ENCODE peak calls at places on chromosomes 7 and 10, in seven cellular contexts. W is IMR-90, L is H9, Z is mesendoderm, X is H1, Y is neuronal stem cell, U is trophoblast cell. N is an unnamed sample.

GRCh38 chr10:113058175-113058961 is 108.3 kb downstream of the TCF7L2 start:
- DNase-seq in Z (peak; percentile 87), Y (no peak), L (peak; percentile 29), U (no peak), W (peak; percentile 78), X (no peak), N (peak; percentile 95)

GRCh38 chr7:33243319-33243881 is 114.0 kb downstream of the BBS9 start:
- DNase-seq in L (no peak), X (no peak), Y (peak; percentile 29), U (peak; percentile 72), Z (peak; percentile 58), W (peak; percentile 70), N (peak; percentile 61)

GRCh38 chr7:84247591-84247990 is 53.0 kb upstream of the SEMA3A start:
- DNase-seq in W (peak; percentile 91), X (no peak), Z (no peak), Y (no peak), U (no peak), L (no peak), N (no peak)

GRCh38 chr7:1163121-1163520 is 3.1 kb upstream of the ZFAND2A start:
- DNase-seq in L (no peak), Y (no peak), X (no peak), Z (no peak), W (no peak), U (peak; percentile 97), N (no peak)

GRCh38 chr7:27080844-27081423 is 14.9 kb downstream of the HOXA1 start:
- DNase-seq in W (peak; percentile 40), L (no peak), Y (no peak), U (peak; percentile 37), X (no peak), Z (peak; percentile 87), N (no peak)

GRCh38 chr7:45267262-45267661 is 109.7 kb downstream of the RAMP3 start:
- DNase-seq in Y (no peak), L (no peak), W (peak; percentile 4), Z (no peak), U (no peak), X (no peak), N (no peak)

GRCh38 chr10:55370021-55370420 is 569.0 kb upstream of the PCDH15 start:
- DNase-seq in W (no peak), X (no peak), L (no peak), U (peak; percentile 1), Z (no peak), Y (peak; percentile 20), N (peak; percentile 75)

GRCh38 chr10:14560274-14560673 is 214.4 kb downstream of the FAM107B start:
- DNase-seq in L (peak; percentile 75), Z (peak; percentile 91), U (peak; percentile 99), W (peak; percentile 85), X (no peak), Y (no peak), N (peak; percentile 66)

GRCh38 chr10:62732841-62733653 is 71.5 kb upstream of the ADO start:
- DNase-seq in Y (no peak), L (no peak), X (no peak), W (peak; percentile 74), U (no peak), Z (no peak), N (peak; percentile 78)

GRCh38 chr10:118955531-118956252 is 73.8 kb upstream of the NANOS1 start:
- DNase-seq in X (no peak), Z (no peak), W (no peak), L (peak; percentile 20), U (peak; percentile 65), Y (no peak), N (no peak)

GRCh38 chr7:31860925-31861324 is 173.9 kb downstream of the PPP1R17 start:
- DNase-seq in X (no peak), Y (no peak), Z (no peak), L (no peak), U (no peak), W (peak; percentile 4), N (no peak)

GRCh38 chr10:122567056-122567660 is 6.6 kb downstream of the DMBT1 start:
- DNase-seq in Z (peak; percentile 52), L (peak; percentile 64), X (peak; percentile 9), W (no peak), Y (no peak), U (peak; percentile 39), N (peak; percentile 8)

GRCh38 chr7:24419527-24419926 is 135.5 kb downstream of the NPY start:
- DNase-seq in U (no peak), W (no peak), Y (no peak), Z (no peak), X (no peak), L (no peak), N (no peak)

GRCh38 chr7:95470452-95470851 is 15.3 kb upstream of the ASB4 start:
- DNase-seq in X (no peak), L (no peak), U (no peak), Z (peak; percentile 38), W (peak; percentile 16), Y (no peak), N (peak; percentile 54)

GRCh38 chr7:123666492-123666891 is 10.8 kb downstream of the LMOD2 start:
- DNase-seq in L (no peak), Y (no peak), X (no peak), U (no peak), Z (no peak), W (no peak), N (no peak)

GRCh38 chr10:62327897-62328296 is 46.3 kb upstream of the ZNF365 start:
- DNase-seq in L (no peak), X (no peak), U (peak; percentile 21), Z (no peak), Y (no peak), W (no peak), N (no peak)

DNA sequence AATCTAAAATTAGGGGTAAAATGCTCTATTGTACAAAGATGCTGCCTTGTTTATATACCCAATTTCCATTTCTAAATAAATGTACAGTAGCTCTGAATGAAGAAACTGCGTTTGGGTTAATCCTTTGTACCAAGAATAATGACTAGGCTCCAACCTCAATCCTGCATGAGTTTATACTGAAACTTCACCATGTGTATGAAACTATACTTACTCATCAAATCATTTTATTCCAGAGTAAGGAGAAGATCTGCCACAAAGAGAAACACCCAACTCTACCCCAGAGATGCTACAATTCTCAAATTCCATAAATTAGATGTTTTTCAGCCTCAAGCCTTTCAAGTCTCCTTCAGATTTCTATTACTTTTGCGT is 53.8 kb upstream of the AKR1E2 start:
- DNase-seq in U (no peak), X (no peak), L (no peak), W (no peak), Z (no peak), Y (no peak), N (no peak)
- H3K4me1 ChIP-seq in U (no peaks in the 10 kb centered on the region), X (no peaks in the 10 kb centered on the region), L (peaks cover 5% of the 10 kb centered on the region), W (peaks cover 11% of the 10 kb centered on the region), Z (no peaks in the 10 kb centered on the region), Y (peaks cover 12% of the 10 kb centered on the region), N (peaks cover 1% of the 10 kb centered on the region)

DNA sequence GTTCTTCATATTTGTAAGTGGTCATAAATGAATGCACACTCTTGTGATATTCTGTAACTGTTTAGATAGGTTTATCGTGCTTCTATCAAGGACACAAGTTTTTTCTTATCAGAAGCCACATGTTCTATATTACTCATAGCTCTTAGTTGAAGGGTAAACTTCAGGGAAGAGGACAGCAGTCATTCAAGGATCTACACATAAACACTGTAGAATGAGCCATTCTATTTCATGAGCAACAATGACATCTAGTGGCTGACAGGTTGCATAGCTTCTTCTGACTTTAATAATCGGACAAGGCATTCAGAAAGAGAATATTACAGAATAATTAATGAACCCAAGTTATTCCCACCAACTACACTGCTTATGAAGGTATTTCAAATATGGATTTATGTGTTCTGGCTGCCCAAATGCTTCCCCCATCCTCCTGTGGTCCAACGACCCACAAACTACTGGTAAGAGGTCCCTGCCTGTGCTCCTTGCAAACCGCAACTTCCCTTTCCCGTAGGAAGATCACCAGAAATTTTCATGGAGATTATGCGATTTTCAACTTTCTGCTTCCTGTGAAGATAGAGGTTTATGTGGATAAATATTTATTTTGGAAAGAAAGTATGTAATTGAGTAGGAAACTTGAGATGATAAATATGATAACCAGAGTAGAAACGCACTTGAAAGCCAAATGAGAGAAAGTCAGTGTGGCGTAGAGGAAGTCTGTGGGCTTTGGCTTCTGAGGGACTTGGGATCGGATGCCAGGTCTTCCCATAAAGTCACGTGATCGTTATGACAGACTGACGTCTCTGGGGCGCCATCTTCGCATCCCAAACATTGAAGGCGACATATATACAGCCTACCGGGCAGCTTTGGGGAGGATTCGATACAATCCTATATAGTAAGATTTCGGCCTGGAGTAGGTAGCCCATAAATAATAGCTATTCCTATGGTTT is 16.7 kb upstream of the ABCB5 start:
- DNase-seq in X (no peak), U (peak; percentile 81), L (no peak), Y (peak; percentile 51), W (peak; percentile 71), Z (peak; percentile 73), N (peak; percentile 64)
- H3K9ac ChIP-seq in X (no peak overlapping the region), U (no peak overlapping the region), L (no peak overlapping the region), Y (no peak overlapping the region), W (no peak overlapping the region), Z (no peak overlapping the region), N (peak overlapping the region; percentile 26)

GRCh38 chr10:28971255-28971654 is 293.9 kb downstream of the BAMBI start:
- DNase-seq in Y (no peak), X (no peak), L (no peak), W (no peak), Z (no peak), U (no peak), N (no peak)

GRCh38 chr10:28973309-28973972 is 296.1 kb downstream of the BAMBI start:
- DNase-seq in Y (no peak), Z (no peak), U (no peak), L (no peak), X (no peak), W (no peak), N (no peak)

GRCh38 chr10:28977518-28977917 is 300.2 kb downstream of the BAMBI start:
- DNase-seq in Z (no peak), U (no peak), Y (no peak), W (no peak), X (no peak), L (no peak), N (no peak)

GRCh38 chr10:28980264-28980663 is 302.9 kb downstream of the BAMBI start:
- DNase-seq in L (no peak), Y (no peak), X (no peak), Z (peak; percentile 43), U (no peak), W (no peak), N (no peak)

GRCh38 chr10:28975891-28976471 is 298.7 kb downstream of the BAMBI start:
- DNase-seq in Y (peak; percentile 14), U (no peak), X (no peak), W (peak; percentile 36), L (no peak), Z (no peak), N (peak; percentile 20)
- H2BK120ac ChIP-seq in Y (no peak overlapping the region), U (no peak overlapping the region), X (no peak overlapping the region), W (no peak overlapping the region), L (no peak overlapping the region), Z (no peak overlapping the region), N (no peak overlapping the region)

GRCh38 chr7:18575989-18576572 is 80.5 kb downstream of the HDAC9 start:
- DNase-seq in X (no peak), Y (no peak), Z (no peak), W (no peak), U (no peak), L (no peak), N (no peak)

GRCh38 chr7:18574235-18574540 is 78.6 kb downstream of the HDAC9 start:
- DNase-seq in Z (no peak), X (no peak), Y (no peak), U (no peak), W (no peak), L (no peak), N (no peak)

GRCh38 chr7:18572885-18573284 is 77.3 kb downstream of the HDAC9 start:
- DNase-seq in X (no peak), Y (no peak), W (no peak), Z (no peak), L (no peak), U (no peak), N (no peak)

GRCh38 chr7:18573410-18574234 is 78.1 kb downstream of the HDAC9 start:
- DNase-seq in Z (no peak), Y (no peak), W (no peak), L (no peak), X (no peak), U (no peak), N (no peak)

GRCh38 chr7:18574676-18575075 is 79.1 kb downstream of the HDAC9 start:
- DNase-seq in W (no peak), Z (no peak), U (no peak), L (no peak), X (no peak), Y (no peak), N (no peak)
- H3K4me1 ChIP-seq in W (no peaks in the 10 kb centered on the region), Z (no peaks in the 10 kb centered on the region), U (no peaks in the 10 kb centered on the region), L (no peaks in the 10 kb centered on the region), X (no peaks in the 10 kb centered on the region), Y (no peaks in the 10 kb centered on the region), N (peaks cover 4% of the 10 kb centered on the region)

N was measured in mesenchymal stem cell.